ENCODE peak calls at places on chromosomes 5 and 9, in four cellular contexts. Z is mucosa of descending colon, Y is substantia nigra, O is neuronal stem cell. A is an unnamed sample.

GRCh38 chr5:99600952-99601351 is 672.1 kb upstream of the CHD1 start:
- DNase-seq in Z (no peak), Y (no peak), O (no peak), A (no peak)

GRCh38 chr5:41681820-41682219 is 171.4 kb upstream of the PLCXD3 start:
- DNase-seq in Z (no peak), Y (no peak), O (no peak), A (no peak)

GRCh38 chr9:107333363-107333762 is 50.3 kb downstream of the RAD23B start:
- DNase-seq in Z (no peak), Y (no peak), O (no peak), A (no peak)

GRCh38 chr9:1083325-1083913 is 33.3 kb downstream of the DMRT2 start:
- DNase-seq in Z (peak; percentile 31), Y (peak; percentile 49), O (peak; percentile 8), A (peak; percentile 16)

GRCh38 chr5:88555658-88556057 is 287.0 kb upstream of the TMEM161B start:
- DNase-seq in Z (no peak), Y (peak; percentile 1), O (peak; percentile 38), A (no peak)

GRCh38 chr5:27325513-27325912 is 287.1 kb upstream of the CDH9 start:
- DNase-seq in Z (no peak), Y (no peak), O (no peak), A (no peak)

GRCh38 chr9:137448569-137448962 is 7.4 kb upstream of the ENTPD8 start:
- DNase-seq in Z (peak; percentile 3), Y (no peak), O (no peak), A (no peak)

GRCh38 chr5:159508344-159508743 is 178.1 kb upstream of the IL12B start:
- DNase-seq in Z (no peak), Y (no peak), O (no peak), A (no peak)

GRCh38 chr5:171427318-171428167 is 8.1 kb downstream of the FGF18 start:
- DNase-seq in Z (no peak), Y (no peak), O (no peak), A (no peak)

GRCh38 chr9:87149794-87150193 is 202.5 kb upstream of the GAS1 start:
- DNase-seq in Z (no peak), Y (no peak), O (no peak), A (no peak)

GRCh38 chr5:149452007-149452664 is 73.0 kb upstream of the IL17B start:
- DNase-seq in Z (peak; percentile 87), Y (no peak), O (no peak), A (no peak)

GRCh38 chr9:80410106-80410505 is 838.3 kb downstream of the TLE4 start:
- DNase-seq in Z (peak; percentile 2), Y (no peak), O (no peak), A (no peak)

GRCh38 chr5:161676109-161676508 is 9.4 kb upstream of the GABRA6 start:
- DNase-seq in Z (peak; percentile 2), Y (no peak), O (peak; percentile 11), A (no peak)

GRCh38 chr9:128836509-128837145 is 7.0 kb upstream of the SPOUT1 start:
- DNase-seq in Z (no peak), Y (no peak), O (no peak), A (no peak)

GRCh38 chr5:91425046-91425445 is 41.9 kb upstream of the ARRDC3 start:
- DNase-seq in Z (no peak), Y (no peak), O (no peak), A (no peak)

GRCh38 chr9:131854906-131855504 is 115.1 kb upstream of the RAPGEF1 start:
- DNase-seq in Z (no peak), Y (no peak), O (no peak), A (no peak)

GRCh38 chr5:170436335-170436734 is 47.2 kb upstream of the KCNMB1 start:
- DNase-seq in Z (no peak), Y (no peak), O (no peak), A (no peak)

GRCh38 chr9:35871514-35871913 is 1.3 kb upstream of the OR13J1 start:
- DNase-seq in Z (no peak), Y (no peak), O (no peak), A (no peak)